ENCODE peak calls at places on chromosome 2, in six cellular contexts. A, X, S, G, U and E are unnamed samples.

GRCh38 chr2:174717273-174717672 is 47.0 kb downstream of the CHRNA1 start:
- DNase-seq in G (no peak), A (no peak), S (no peak), X (no peak), U (no peak), E (no peak)

GRCh38 chr2:169997140-169997887 is 170.1 kb downstream of the UBR3 start:
- DNase-seq in G (no peak), X (no peak), A (no peak), U (no peak), S (no peak), E (no peak)

GRCh38 chr2:11200651-11201050 is 45.4 kb downstream of the SLC66A3 start:
- DNase-seq in S (no peak), U (no peak), G (no peak), A (no peak), X (no peak), E (no peak)

GRCh38 chr2:152560163-152560562 is 157.1 kb downstream of the PRPF40A start:
- DNase-seq in X (no peak), S (no peak), G (no peak), U (no peak), A (no peak), E (no peak)

GRCh38 chr2:96546797-96547196 is 10.2 kb downstream of the ARID5A start:
- DNase-seq in S (no peak), A (no peak), U (no peak), G (no peak), X (no peak), E (no peak)

GRCh38 chr2:206145665-206146064 is 13.6 kb downstream of the NDUFS1 start:
- DNase-seq in X (no peak), U (no peak), S (no peak), G (no peak), A (no peak), E (no peak)

GRCh38 chr2:127675335-127676261 is at the start of gene LIMS2:
- DNase-seq in X (no peak), U (no peak), S (no peak), A (no peak), G (no peak), E (no peak)

GRCh38 chr2:15643791-15644588 is 52.3 kb downstream of the DDX1 start:
- DNase-seq in A (no peak), S (no peak), U (no peak), X (no peak), G (no peak), E (no peak)

GRCh38 chr2:60294901-60295590 is 258.4 kb downstream of the BCL11A start:
- DNase-seq in U (no peak), A (peak), S (no peak), X (no peak), G (no peak), E (no peak)

GRCh38 chr2:11234309-11234708 is 79.0 kb downstream of the SLC66A3 start:
- DNase-seq in U (no peak), S (no peak), A (no peak), X (no peak), G (no peak), E (no peak)

GRCh38 chr2:185862657-185863398 is 124.2 kb downstream of the FSIP2 start:
- DNase-seq in A (no peak), U (no peak), S (no peak), X (no peak), G (no peak), E (no peak)

GRCh38 chr2:48169066-48169724 is 262.9 kb upstream of the FBXO11 start:
- DNase-seq in X (no peak), S (no peak), G (no peak), A (no peak), U (no peak), E (no peak)

GRCh38 chr2:69564604-69565003 is 78.9 kb downstream of the AAK1 start:
- DNase-seq in G (no peak), X (no peak), S (no peak), U (no peak), A (no peak), E (no peak)

GRCh38 chr2:218992703-218993344 is 398 bp downstream of the CRYBA2 start:
- DNase-seq in A (no peak), U (no peak), S (no peak), G (no peak), X (no peak), E (no peak)

GRCh38 chr2:140442319-140442718 is 1662.1 kb upstream of the NXPH2 start:
- DNase-seq in U (no peak), A (no peak), G (no peak), X (no peak), S (no peak), E (no peak)

GRCh38 chr2:50786345-50786744 is 245.6 kb downstream of the NRXN1 start:
- DNase-seq in A (no peak), X (no peak), G (no peak), U (no peak), S (no peak), E (no peak)

GRCh38 chr2:217834057-217834620 is 168.7 kb downstream of the TNS1 start:
- DNase-seq in A (no peak), G (no peak), U (no peak), X (no peak), S (no peak), E (no peak)

GRCh38 chr2:217834744-217835513 is 167.9 kb downstream of the TNS1 start:
- DNase-seq in A (no peak), X (no peak), S (no peak), U (no peak), G (no peak), E (no peak)

GRCh38 chr2:217837530-217837929 is 165.3 kb downstream of the TNS1 start:
- DNase-seq in A (no peak), S (no peak), X (no peak), U (no peak), G (no peak), E (no peak)

GRCh38 chr2:217837001-217837491 is 165.7 kb downstream of the TNS1 start:
- DNase-seq in S (no peak), G (no peak), A (peak), U (no peak), X (no peak), E (no peak)

DNA sequence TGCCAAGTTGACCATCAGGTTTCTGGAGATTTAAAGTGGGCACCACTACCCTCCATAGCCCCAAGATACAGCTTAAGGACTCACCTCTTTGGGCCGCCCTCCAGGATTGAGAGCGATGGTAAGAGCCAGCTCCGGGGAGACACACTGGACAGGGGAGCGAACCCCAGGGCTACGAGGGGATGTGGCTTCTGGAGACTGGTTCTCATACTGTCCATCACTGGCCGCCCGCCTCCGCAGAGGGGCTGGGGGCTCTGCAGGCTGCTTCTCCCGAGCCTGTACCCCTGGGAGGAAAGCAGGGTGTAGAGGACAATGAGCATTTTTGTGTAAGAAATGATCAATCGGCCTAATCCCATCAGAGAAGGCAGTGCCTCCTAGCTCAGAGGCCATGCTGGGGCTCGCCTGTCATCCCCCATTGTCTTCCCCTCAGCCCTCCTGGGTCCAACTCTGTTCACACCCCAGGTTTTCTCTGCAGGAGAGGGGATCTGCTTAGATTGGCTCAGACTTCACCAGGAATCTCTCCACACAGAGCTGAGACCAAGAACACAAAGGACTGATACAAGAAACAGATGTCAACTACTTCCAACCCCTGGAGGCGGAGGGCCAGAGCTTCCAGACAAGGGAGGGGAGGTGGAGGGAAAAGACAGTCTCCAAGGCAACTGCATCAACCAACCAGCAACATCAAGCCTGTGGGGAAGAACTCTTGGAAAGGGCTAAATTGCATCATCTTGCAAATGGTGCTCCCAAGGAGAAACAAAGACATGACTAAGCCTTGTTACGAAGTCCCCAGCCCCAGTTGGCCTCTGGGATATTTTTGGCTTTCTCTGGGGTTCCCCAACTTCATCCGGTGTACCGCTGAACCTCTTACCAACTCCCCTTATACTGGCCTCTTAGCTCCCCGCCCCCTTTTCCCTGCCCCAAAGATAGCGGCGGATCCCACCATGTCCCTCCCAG is 166.6 kb downstream of the TNS1 start:
- DNase-seq in A (no peak), S (no peak), G (no peak), X (no peak), U (no peak), E (no peak)
- TF ChIP-seq POLR2AphosphoS5 in A (no peak), S (no peak), G (no peak), X (no peak), U (no peak), E (no peak)

DNA sequence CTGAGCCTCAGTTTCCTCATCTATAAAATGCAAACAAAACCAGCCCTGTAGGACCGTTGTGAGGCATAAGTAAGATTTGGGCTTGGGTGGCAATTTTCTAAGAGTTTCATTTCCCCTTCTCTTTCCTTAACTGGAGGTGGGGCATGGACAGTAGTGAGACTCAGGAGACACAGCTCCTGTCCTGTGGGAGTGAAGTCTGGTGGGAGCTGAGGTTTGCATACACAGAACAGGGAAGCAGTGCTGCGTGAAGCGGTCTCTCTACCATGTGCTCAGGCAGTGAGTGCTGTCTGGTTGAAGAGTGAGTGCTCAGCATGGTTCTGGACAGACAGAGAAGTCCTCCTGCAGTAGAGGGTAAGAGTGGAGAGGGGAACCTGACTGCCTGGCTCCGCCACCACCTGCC is 62.3 kb upstream of the MCFD2 start:
- DNase-seq in A (no peak), U (no peak), X (no peak), S (no peak), G (no peak), E (no peak)
- TF ChIP-seq TAF1 in A (no peak), U (no peak), X (no peak), S (no peak), G (no peak), E (no peak)

GRCh38 chr2:241218131-241219029 is 29.9 kb downstream of the ANO7 start:
- DNase-seq in X (peak), G (no peak), A (peak), S (no peak), U (peak), E (peak)
- TF ChIP-seq POLR2A in X (no peak), G (no peak), A (no peak), S (no peak), U (no peak), E (no peak)

DNA sequence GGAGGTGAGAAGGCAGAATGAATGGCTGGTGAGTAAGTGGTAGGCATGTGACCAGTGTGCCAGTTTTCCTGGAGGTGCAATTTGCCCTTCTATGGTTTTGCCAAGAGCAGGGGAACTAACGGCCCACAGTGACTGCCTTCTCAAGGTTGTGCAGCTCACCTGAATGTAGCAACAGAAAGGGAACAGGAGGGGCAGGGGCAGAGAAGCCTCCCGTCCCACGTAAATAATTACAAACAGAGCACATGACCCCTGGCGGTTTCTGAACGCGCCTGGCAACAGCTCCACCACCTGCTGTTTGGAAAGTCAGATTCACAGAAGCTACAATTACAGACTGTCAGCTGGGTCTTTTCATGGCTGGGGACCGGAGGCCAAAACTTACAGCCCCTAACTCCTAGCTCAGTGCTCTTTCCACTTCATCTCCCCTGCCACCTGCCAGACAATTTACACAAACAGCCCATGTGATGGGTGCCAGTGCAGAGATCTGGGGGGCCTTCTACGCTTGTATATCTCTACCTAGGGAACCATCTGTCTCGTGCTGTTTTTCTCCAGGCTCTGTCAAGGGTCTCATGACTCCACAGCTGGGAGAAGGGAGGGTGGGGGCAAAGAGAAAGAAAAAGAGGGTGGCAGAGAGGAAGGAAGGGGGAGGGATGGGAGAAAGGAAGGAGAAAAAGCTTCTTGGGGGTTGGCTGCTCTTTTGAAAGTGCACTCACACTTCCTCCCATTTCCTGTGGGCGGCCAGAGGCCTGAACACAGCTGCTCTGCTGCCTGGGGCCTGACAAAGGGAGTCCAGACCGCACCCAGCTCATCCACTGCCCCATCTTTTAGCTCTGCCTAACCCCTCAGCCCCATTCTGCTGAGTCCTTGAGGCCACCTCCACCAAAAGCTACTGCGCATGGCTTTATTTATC is 69.5 kb downstream of the POLR1A start:
- DNase-seq in A (no peak), U (peak), G (peak), S (no peak), X (no peak), E (peak)
- TF ChIP-seq POLR2AphosphoS5 in A (no peak), U (peak), G (peak), S (no peak), X (no peak), E (peak)

GRCh38 chr2:184577056-184577455 is 21.3 kb upstream of the ZNF804A start:
- DNase-seq in G (no peak), X (no peak), S (no peak), U (no peak), A (no peak), E (no peak)

GRCh38 chr2:184579226-184579625 is 19.1 kb upstream of the ZNF804A start:
- DNase-seq in U (no peak), A (no peak), X (no peak), G (no peak), S (no peak), E (no peak)

GRCh38 chr2:184577741-184578140 is 20.6 kb upstream of the ZNF804A start:
- DNase-seq in A (no peak), U (no peak), X (no peak), S (no peak), G (no peak), E (no peak)
- TF ChIP-seq TAF1 in A (no peak), U (no peak), X (no peak), S (no peak), G (no peak), E (no peak)

GRCh38 chr2:238418999-238419546 is 7.7 kb upstream of the ASB1 start:
- DNase-seq in A (no peak), S (no peak), U (no peak), G (no peak), X (no peak), E (no peak)

GRCh38 chr2:238415036-238415764 is 11.5 kb upstream of the ASB1 start:
- DNase-seq in S (no peak), G (no peak), A (no peak), U (no peak), X (no peak), E (no peak)

GRCh38 chr2:238412067-238412767 is 14.5 kb upstream of the ASB1 start:
- DNase-seq in A (no peak), X (no peak), S (no peak), G (no peak), U (no peak), E (no peak)

GRCh38 chr2:238418196-238418998 is 8.3 kb upstream of the ASB1 start:
- DNase-seq in U (no peak), S (no peak), X (no peak), A (no peak), G (no peak), E (no peak)

DNA sequence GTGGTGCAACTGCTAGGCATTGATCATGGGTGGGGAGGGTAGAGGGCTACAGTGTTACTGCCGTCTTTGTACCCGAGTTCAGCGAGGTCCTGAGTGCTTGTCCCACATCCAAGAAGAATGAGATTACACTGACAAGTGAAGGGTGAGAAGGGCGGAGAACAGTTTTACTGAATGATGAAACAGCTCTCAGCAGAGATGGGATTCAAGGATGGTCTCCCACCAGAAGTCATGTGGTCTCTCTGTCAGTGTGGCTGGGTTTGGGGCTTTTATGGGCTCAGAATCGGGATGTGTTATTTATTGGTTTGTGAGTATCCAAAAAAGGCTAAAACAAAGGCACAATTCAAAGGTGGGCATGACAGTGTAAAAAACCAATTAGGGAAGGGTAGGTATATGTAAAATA is 10.8 kb upstream of the ASB1 start:
- DNase-seq in S (no peak), U (no peak), A (no peak), X (no peak), G (no peak), E (no peak)
- TF ChIP-seq POLR2A in S (no peak), U (no peak), A (no peak), X (no peak), G (no peak), E (no peak)

GRCh38 chr2:113156278-113157107 is 17.3 kb upstream of the PSD4 start:
- DNase-seq in U (no peak), S (no peak), A (peak), X (no peak), G (no peak), E (no peak)
- TF ChIP-seq POLR2AphosphoS5 in U (no peak), S (no peak), A (peak), X (no peak), G (no peak), E (no peak)

GRCh38 chr2:233470007-233470687 is 96.4 kb downstream of the USP40 start:
- DNase-seq in G (no peak), X (peak), A (no peak), S (no peak), U (no peak), E (no peak)
- TF ChIP-seq TAF1 in G (no peak), X (no peak), A (no peak), S (no peak), U (no peak), E (no peak)

GRCh38 chr2:161172901-161173540 is 12.8 kb downstream of the TANK start:
- DNase-seq in G (no peak), X (peak), S (no peak), A (no peak), U (no peak), E (no peak)

GRCh38 chr2:161170917-161171594 is 10.8 kb downstream of the TANK start:
- DNase-seq in U (no peak), S (no peak), A (peak), G (no peak), X (no peak), E (no peak)

GRCh38 chr2:161170377-161170776 is 10.1 kb downstream of the TANK start:
- DNase-seq in G (no peak), A (no peak), S (no peak), X (no peak), U (no peak), E (no peak)

GRCh38 chr2:161173541-161174194 is 13.4 kb downstream of the TANK start:
- DNase-seq in U (no peak), X (no peak), S (no peak), G (no peak), A (no peak), E (no peak)

DNA sequence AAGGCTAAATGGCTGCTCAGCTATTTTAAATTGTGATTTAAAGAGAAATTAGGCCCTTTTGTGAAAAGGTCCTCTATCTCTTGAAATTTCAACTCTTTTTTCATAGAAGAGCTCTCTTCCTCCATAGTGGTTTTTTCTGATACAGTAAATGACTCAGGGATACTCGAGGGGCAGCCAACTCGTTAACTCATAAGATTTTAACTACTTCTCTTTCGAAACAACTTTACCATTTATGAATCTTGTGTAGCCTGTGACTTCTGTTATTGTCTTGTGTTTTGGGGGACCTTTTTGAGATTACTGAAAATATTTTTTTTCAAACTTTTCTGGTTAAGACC is 11.3 kb downstream of the TANK start:
- DNase-seq in A (no peak), G (no peak), U (no peak), X (peak), S (no peak), E (no peak)
- TF ChIP-seq POLR2A in A (no peak), G (no peak), U (no peak), X (no peak), S (no peak), E (no peak)